ENCODE peak calls at places on chromosomes 6 and 20, in nine cellular contexts. F is cardiac muscle cell; P is tibial nerve; Z is right lobe of liver; Q is fibroblast of lung; B is tibial artery; M is CD8-positive, alpha-beta T cell; G is endothelial cell of umbilical vein; V is IMR-90. T is an unnamed sample.

GRCh38 chr20:7716286-7716972 is 223.8 kb downstream of the HAO1 start:
- DNase-seq in F (no peak), P (no peak), Z (no peak), Q (no peak), B (no peak), M (no peak), G (no peak), V (no peak), T (no peak)

GRCh38 chr6:136350914-136351313 is 61.3 kb upstream of the BCLAF1 start:
- DNase-seq in F (no peak), P (no peak), Z (no peak), Q (no peak), B (no peak), M (no peak), G (no peak), V (no peak), T (no peak)

GRCh38 chr6:46799657-46800056 is 6.5 kb downstream of the MEP1A start:
- DNase-seq in F (no peak), P (no peak), Z (no peak), Q (no peak), B (no peak), M (no peak), G (no peak), V (no peak), T (no peak)

GRCh38 chr20:63017076-63017825 is 10.5 kb upstream of the BHLHE23 start:
- DNase-seq in F (no peak), P (no peak), Z (peak; percentile 16), Q (no peak), B (no peak), M (no peak), G (no peak), V (no peak), T (no peak)

GRCh38 chr20:44523746-44524145 is 1.9 kb upstream of the SERINC3 start:
- DNase-seq in F (no peak), P (no peak), Z (no peak), Q (no peak), B (no peak), M (no peak), G (no peak), V (no peak), T (no peak)

GRCh38 chr6:157240059-157240959 is 83.0 kb downstream of the TMEM242 start:
- DNase-seq in F (no peak), P (peak; percentile 50), Z (no peak), Q (peak; percentile 71), B (peak; percentile 93), M (no peak), G (no peak), V (peak; percentile 41), T (no peak)

GRCh38 chr20:650281-650680 is 2.7 kb downstream of the SRXN1 start:
- DNase-seq in F (no peak), P (no peak), Z (no peak), Q (no peak), B (no peak), M (no peak), G (no peak), V (no peak), T (no peak)

GRCh38 chr6:20688710-20689500 is 154.6 kb downstream of the CDKAL1 start:
- DNase-seq in F (no peak), P (no peak), Z (no peak), Q (peak; percentile 63), B (no peak), M (no peak), G (no peak), V (peak; percentile 71), T (no peak)

DNA sequence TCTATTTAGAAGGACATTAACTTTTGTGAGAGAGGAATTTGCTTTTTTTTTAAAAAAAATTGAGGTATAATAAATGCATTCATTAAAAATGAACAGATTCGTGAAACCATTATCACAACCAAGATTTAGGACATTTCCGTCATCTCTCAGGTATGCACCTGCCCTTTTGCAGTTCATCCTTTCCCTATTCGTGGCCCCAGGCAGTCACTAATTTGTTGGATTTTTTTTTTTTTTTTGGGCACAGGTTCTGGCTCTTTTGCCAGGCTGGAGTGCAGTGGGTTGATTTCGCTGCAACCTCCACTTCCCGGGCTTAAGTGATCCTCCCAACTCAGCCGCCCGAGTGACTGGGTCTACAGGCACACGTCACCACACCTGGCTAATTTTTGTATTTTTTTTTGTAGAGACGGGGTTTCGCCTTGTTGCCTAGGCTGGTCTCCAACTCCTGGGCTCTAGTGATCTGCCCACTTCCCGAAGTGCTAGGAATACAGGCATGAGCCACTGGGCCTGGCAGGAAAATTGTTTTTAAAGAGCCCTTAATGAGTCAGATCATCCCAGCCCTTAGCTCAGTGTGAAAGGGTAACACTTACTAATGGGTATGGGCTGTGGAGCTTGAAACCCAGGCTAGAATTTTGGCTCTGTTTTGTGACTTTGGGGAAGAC is 9.2 kb downstream of the PHF3 start:
- DNase-seq in F (no peak), P (no peak), Z (no peak), Q (peak; percentile 81), B (no peak), M (no peak), G (peak; percentile 51), V (no peak), T (no peak)
- H3K27ac ChIP-seq in F (no peak overlapping the region), P (no peak overlapping the region), Z (no peak overlapping the region), Q (no peak overlapping the region), B (no peak overlapping the region), M (no peak overlapping the region), G (no peak overlapping the region), V (no peak overlapping the region), T (no peak overlapping the region)

GRCh38 chr6:151056230-151056907 is 183.4 kb upstream of the AKAP12 start:
- DNase-seq in F (no peak), P (no peak), Z (peak; percentile 59), Q (no peak), B (no peak), M (no peak), G (no peak), V (no peak), T (no peak)

GRCh38 chr6:151060096-151060741 is 179.5 kb upstream of the AKAP12 start:
- DNase-seq in F (no peak), P (no peak), Z (no peak), Q (peak; percentile 98), B (peak; percentile 35), M (no peak), G (peak; percentile 90), V (peak; percentile 96), T (no peak)

GRCh38 chr6:151058021-151058733 is 181.6 kb upstream of the AKAP12 start:
- DNase-seq in F (no peak), P (no peak), Z (no peak), Q (peak; percentile 27), B (peak; percentile 33), M (no peak), G (no peak), V (no peak), T (no peak)

GRCh38 chr6:151060742-151061100 is 179.0 kb upstream of the AKAP12 start:
- DNase-seq in F (no peak), P (no peak), Z (no peak), Q (peak; percentile 68), B (no peak), M (no peak), G (no peak), V (no peak), T (no peak)

DNA sequence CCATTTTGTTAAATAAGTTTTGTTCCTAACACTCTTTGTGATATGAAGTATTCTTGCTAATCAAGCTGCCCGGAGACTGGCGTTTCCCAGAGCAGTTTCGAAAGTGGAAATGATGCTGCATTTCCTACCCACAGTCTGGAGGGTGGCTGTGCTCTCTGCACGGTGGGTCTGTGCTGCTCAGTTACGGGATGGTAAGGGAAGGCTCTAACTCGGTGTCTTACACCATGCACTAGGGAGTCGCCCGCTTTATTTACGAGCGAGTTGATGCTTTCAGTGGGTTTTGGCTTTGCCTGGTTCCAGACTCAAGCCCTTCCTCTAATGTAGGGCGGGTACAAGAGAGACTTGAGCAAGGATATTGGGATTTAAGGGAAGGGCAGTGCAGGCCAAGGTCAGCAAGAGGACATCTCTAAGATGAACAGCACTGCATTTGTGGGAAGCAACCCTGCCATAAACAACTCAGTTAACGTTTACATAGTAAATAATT is 180.1 kb upstream of the AKAP12 start:
- DNase-seq in F (no peak), P (no peak), Z (no peak), Q (no peak), B (peak; percentile 35), M (no peak), G (peak; percentile 55), V (no peak), T (no peak)
- H3K4me1 ChIP-seq in F (peaks cover 50% of the 10 kb centered on the region), P (no peaks in the 10 kb centered on the region), Z (no peaks in the 10 kb centered on the region), Q (peaks cover 11% of the 10 kb centered on the region), B (peaks cover 23% of the 10 kb centered on the region), M (no peaks in the 10 kb centered on the region), G (peaks cover 55% of the 10 kb centered on the region), V (peaks cover 11% of the 10 kb centered on the region), T (peaks cover 11% of the 10 kb centered on the region)

GRCh38 chr6:25314776-25315175 is 35.6 kb downstream of the CARMIL1 start:
- DNase-seq in F (no peak), P (no peak), Z (no peak), Q (no peak), B (no peak), M (no peak), G (no peak), V (no peak), T (no peak)

GRCh38 chr6:25311251-25311910 is 32.2 kb downstream of the CARMIL1 start:
- DNase-seq in F (no peak), P (no peak), Z (no peak), Q (peak; percentile 76), B (no peak), M (no peak), G (no peak), V (peak; percentile 62), T (no peak)

GRCh38 chr6:25312034-25312620 is 33.0 kb downstream of the CARMIL1 start:
- DNase-seq in F (no peak), P (no peak), Z (no peak), Q (peak; percentile 57), B (no peak), M (no peak), G (peak; percentile 15), V (peak; percentile 46), T (no peak)

GRCh38 chr6:25315194-25315593 is 36.0 kb downstream of the CARMIL1 start:
- DNase-seq in F (no peak), P (no peak), Z (no peak), Q (no peak), B (no peak), M (no peak), G (no peak), V (no peak), T (no peak)

DNA sequence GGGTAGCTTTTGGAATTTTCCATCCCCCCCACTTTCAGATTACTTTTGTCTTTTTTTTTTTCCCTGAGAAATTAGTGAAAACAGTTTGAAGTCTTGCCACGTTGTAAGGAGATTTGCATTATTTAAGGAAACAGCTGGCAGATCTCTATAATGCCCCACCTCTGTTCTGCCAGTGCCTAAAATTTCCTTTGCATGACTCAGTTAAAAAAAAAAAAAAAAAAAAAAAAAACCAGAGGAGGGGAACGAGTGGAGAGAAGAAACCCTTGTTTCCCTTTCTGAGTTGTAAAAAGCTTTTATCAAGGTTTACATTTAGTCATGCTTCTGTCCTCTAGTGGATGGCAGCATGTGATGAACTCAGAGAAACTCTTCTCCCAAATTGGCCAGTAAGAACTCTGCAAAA is 33.5 kb downstream of the CARMIL1 start:
- DNase-seq in F (no peak), P (no peak), Z (no peak), Q (peak; percentile 70), B (no peak), M (no peak), G (peak; percentile 78), V (peak; percentile 59), T (no peak)
- TF ChIP-seq CTCF in F (peak; percentile 40), P (no peak), Z (no peak), Q (peak; percentile 25), B (no peak), M (no peak), G (no peak), V (no peak), T (no peak)

DNA sequence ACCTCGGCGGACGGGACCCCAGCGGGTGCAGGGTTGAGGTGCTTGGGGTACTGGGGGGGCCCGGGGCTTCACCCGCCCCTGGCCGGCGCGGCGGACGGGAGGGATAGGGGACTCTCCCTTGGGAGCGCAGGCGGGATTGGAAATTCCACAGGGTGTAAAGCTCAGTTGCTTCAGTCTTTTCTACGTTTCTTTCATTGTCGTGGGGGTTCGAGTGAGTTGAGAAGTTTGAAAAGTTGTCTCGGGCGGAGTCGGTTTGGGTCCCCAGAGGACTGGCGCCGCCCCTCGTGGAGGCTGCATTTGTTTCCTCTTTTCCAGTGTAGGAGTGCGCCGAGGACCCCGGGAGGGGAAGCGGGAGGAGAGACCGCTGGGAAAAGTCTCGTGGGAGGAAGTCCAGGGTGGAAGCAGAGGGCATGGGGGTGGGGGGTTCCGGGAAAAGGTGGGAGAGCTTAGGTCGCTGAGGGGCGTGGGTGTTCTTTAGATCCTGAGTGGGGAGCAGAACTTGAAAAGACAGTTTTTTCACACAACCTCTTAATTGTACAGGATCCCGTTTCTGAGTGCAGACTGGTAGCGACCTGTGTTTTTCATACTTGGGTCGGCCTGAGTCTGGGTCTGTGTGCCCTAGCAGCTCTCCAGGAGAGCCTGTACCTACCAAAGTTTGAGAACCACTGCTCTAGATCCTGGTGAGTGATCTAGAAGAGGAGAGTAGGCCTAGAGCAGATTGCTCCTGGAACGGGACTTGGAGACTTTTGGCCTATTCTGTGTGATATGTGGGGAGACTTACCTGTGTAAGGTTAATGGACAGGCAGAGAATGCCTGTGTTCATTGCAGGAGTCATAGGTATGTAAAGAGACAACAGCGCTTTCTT is 518 bp downstream of the FAM83B start:
- DNase-seq in F (peak; percentile 46), P (no peak), Z (no peak), Q (no peak), B (no peak), M (no peak), G (no peak), V (no peak), T (peak; percentile 40)
- H3K27ac ChIP-seq in F (no peak overlapping the region), P (no peak overlapping the region), Z (no peak overlapping the region), Q (no peak overlapping the region), B (no peak overlapping the region), M (no peak overlapping the region), G (no peak overlapping the region), V (no peak overlapping the region), T (peak overlapping the region; percentile 86)